ENCODE peak calls at places on chromosomes 3 and 15, in five cellular contexts. O is A549, R is ovary, L is HepG2, F is transverse colon. M is an unnamed sample.

GRCh38 chr3:77370413-77370812 is 330.5 kb downstream of the ROBO2 start:
- DNase-seq in O (no peak), R (peak; percentile 19), L (no peak), F (no peak), M (no peak)

GRCh38 chr3:13494463-13495350 is 14.6 kb downstream of the HDAC11 start:
- DNase-seq in O (peak; percentile 58), R (no peak), L (no peak), F (no peak), M (no peak)

GRCh38 chr3:192919895-192920294 is 2.2 kb upstream of the MB21D2 start:
- DNase-seq in O (no peak), R (no peak), L (no peak), F (no peak), M (no peak)

GRCh38 chr3:89576417-89576816 is 469.0 kb downstream of the EPHA3 start:
- DNase-seq in O (no peak), R (no peak), L (no peak), F (no peak), M (no peak)

GRCh38 chr3:77320514-77320913 is 280.6 kb downstream of the ROBO2 start:
- DNase-seq in O (no peak), R (no peak), L (peak; percentile 25), F (no peak), M (no peak)

GRCh38 chr3:149339931-149340309 is 6.5 kb upstream of the TM4SF18 start:
- DNase-seq in O (peak; percentile 82), R (peak; percentile 61), L (peak; percentile 77), F (peak; percentile 46), M (peak; percentile 95)

GRCh38 chr3:66053009-66053782 is 14.5 kb upstream of the MAGI1 start:
- DNase-seq in O (no peak), R (peak; percentile 33), L (no peak), F (no peak), M (no peak)

GRCh38 chr15:37112171-37112570 is 11.8 kb upstream of the MEIS2 start:
- DNase-seq in O (no peak), R (no peak), L (no peak), F (no peak), M (no peak)

GRCh38 chr3:53238051-53238850 is 17.6 kb downstream of the TKT start:
- DNase-seq in O (peak; percentile 86), R (no peak), L (peak; percentile 80), F (peak; percentile 51), M (no peak)
- TF ChIP-seq EP300 in O (peak; percentile 78), R (no peak), L (no peak), F (no peak), M (no peak)

GRCh38 chr15:70097337-70098169 is at the start of gene TLE3:
- DNase-seq in O (peak; percentile 100), R (peak; percentile 97), L (peak; percentile 96), F (peak; percentile 99), M (peak; percentile 100)
- TF ChIP-seq EP300 in O (no peak), R (peak; percentile 59), L (peak; percentile 52), F (no peak), M (no peak)

DNA sequence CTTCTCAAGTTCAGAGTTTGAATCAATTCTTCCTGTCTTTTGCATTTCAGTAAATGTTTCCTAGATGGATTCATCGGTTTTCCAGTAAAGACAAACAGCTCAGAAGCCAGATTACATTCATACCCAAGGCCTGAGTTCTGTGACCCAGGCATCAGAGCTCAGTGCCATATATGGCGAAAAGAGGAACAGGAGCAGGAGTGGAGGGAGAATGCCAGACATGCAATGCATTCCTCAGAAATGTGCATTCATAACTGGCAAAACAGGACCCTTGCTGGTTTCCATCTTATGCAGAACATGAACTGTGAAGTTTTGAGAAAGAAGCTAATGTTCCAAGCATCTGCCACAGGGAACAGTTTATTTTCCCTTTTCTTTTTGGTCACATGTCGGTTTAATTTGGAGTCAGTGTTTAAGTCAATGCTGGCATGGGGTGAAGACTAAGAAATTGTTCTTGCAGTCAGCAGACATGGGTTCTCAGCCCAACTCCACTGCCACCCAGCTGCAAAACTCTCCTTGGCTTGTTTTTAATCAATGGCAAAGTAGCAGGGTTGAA is 116.5 kb downstream of the LPP start:
- DNase-seq in O (no peak), R (no peak), L (peak; percentile 89), F (no peak), M (no peak)
- TF ChIP-seq EP300 in O (no peak), R (peak; percentile 81), L (peak; percentile 45), F (peak; percentile 82), M (peak; percentile 97)

GRCh38 chr15:94263341-94264273 is 32.2 kb downstream of the MCTP2 start:
- DNase-seq in O (no peak), R (no peak), L (no peak), F (no peak), M (no peak)
- TF ChIP-seq EP300 in O (no peak), R (no peak), L (no peak), F (no peak), M (no peak)

GRCh38 chr3:180679178-180680096 is at the start of gene CCDC39:
- DNase-seq in O (peak; percentile 34), R (peak; percentile 77), L (peak; percentile 51), F (peak; percentile 72), M (no peak)

GRCh38 chr3:180680097-180680430 is 775 bp upstream of the CCDC39 start:
- DNase-seq in O (peak; percentile 5), R (no peak), L (no peak), F (peak; percentile 8), M (no peak)

GRCh38 chr3:180683816-180684215 is 4.5 kb upstream of the CCDC39 start:
- DNase-seq in O (no peak), R (no peak), L (no peak), F (no peak), M (no peak)

DNA sequence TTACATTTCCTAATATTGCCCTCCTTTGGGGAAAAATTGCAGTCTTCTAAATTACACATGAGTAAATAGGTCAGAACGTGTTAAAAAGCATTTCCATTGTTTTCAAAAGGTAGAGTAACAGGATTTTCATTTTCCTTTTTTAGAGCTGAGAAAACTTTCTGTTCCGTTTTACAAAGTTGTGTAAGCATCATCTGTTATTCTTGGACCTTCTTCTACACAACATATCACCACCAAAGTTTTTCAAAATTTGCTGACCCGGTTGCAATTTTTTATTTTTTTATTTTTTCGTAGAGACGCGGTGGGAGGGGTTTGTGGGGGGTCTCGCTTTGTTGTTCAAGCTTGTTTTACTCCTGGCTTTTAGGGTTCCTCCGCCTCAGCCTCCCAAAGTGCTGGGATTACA is 1.1 kb downstream of the CCDC39 start:
- DNase-seq in O (no peak), R (no peak), L (no peak), F (no peak), M (no peak)
- TF ChIP-seq EP300 in O (no peak), R (no peak), L (no peak), F (no peak), M (no peak)

GRCh38 chr15:31352283-31352880 is 25.7 kb downstream of the KLF13 start:
- DNase-seq in O (no peak), R (no peak), L (no peak), F (peak; percentile 67), M (no peak)
- TF ChIP-seq EP300 in O (no peak), R (no peak), L (no peak), F (no peak), M (no peak)

GRCh38 chr15:90184119-90184785 is 16.9 kb upstream of the SEMA4B start:
- DNase-seq in O (peak; percentile 92), R (peak; percentile 77), L (peak; percentile 24), F (peak; percentile 89), M (no peak)
- TF ChIP-seq EP300 in O (no peak), R (peak; percentile 91), L (no peak), F (peak; percentile 97), M (peak; percentile 94)

GRCh38 chr3:133249490-133249889 is 150.4 kb upstream of the BFSP2 start:
- DNase-seq in O (no peak), R (no peak), L (no peak), F (no peak), M (no peak)

GRCh38 chr3:133246119-133246518 is 153.7 kb upstream of the BFSP2 start:
- DNase-seq in O (no peak), R (no peak), L (no peak), F (no peak), M (no peak)

GRCh38 chr3:133248389-133248788 is 151.5 kb upstream of the BFSP2 start:
- DNase-seq in O (no peak), R (no peak), L (no peak), F (no peak), M (no peak)

DNA sequence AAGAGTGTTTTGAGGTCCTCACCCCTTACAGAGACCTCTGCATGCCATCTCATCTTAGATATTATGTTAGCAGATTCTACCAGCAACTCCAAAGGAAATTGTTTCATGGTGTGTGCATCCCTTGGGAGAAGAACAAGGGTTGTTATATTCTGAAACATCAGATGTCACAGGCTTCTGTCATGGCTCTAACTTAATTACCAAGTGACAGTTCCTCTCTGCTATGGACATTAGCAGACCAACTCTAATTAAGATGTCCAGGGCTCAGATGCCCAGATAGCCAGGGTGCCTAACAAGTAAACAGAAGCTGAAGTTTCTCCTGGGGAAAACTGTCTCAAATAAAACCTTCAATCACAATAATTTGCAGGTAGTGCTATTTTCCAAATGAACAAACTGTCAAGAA is 153.1 kb upstream of the BFSP2 start:
- DNase-seq in O (no peak), R (no peak), L (no peak), F (no peak), M (no peak)
- TF ChIP-seq EP300 in O (no peak), R (no peak), L (no peak), F (no peak), M (no peak)

GRCh38 chr3:195886181-195887141 is 21.9 kb downstream of the TNK2 start:
- DNase-seq in O (no peak), R (no peak), L (no peak), F (no peak), M (no peak)
- TF ChIP-seq EP300 in O (no peak), R (no peak), L (no peak), F (no peak), M (no peak)